ENCODE peak calls at places on chromosomes 12 and 14, in seven cellular contexts. K is K562, J is GM12892, Q is breast epithelium, X is suprapubic skin, I is endothelial cell of umbilical vein, R is stomach. G is an unnamed sample.

GRCh38 chr14:92754956-92755355 is 6.5 kb upstream of the LGMN start:
- DNase-seq in Q (no peak), I (no peak), K (no peak), J (no peak), R (no peak), X (no peak), G (no peak)

GRCh38 chr12:72018036-72018435 is 79.4 kb downstream of the TPH2 start:
- DNase-seq in K (no peak), X (no peak), R (no peak), I (no peak), J (no peak), Q (no peak), G (no peak)

GRCh38 chr14:78902010-78902623 is 731.9 kb downstream of the NRXN3 start:
- DNase-seq in X (no peak), R (peak), J (no peak), I (peak), Q (no peak), K (peak), G (no peak)

GRCh38 chr12:45660330-45660729 is 69.2 kb upstream of the ARID2 start:
- DNase-seq in K (no peak), R (peak), X (no peak), Q (no peak), J (no peak), I (peak), G (no peak)

GRCh38 chr12:49644620-49644994 is 21.2 kb downstream of the PRPF40B start:
- DNase-seq in K (peak), I (peak), Q (peak), J (peak), X (no peak), R (peak), G (peak)

GRCh38 chr12:105588126-105588525 is 257.6 kb downstream of the C12orf75 start:
- DNase-seq in R (no peak), I (no peak), X (no peak), Q (no peak), J (no peak), K (no peak), G (no peak)

GRCh38 chr12:122067966-122068365 is 10.6 kb upstream of the MLXIP start:
- DNase-seq in J (peak), R (peak), K (no peak), I (peak), X (no peak), Q (no peak), G (peak)

GRCh38 chr14:26595922-26596721 is 1.7 kb downstream of the NOVA1 start:
- DNase-seq in Q (no peak), R (no peak), J (no peak), K (no peak), I (peak), X (no peak), G (no peak)

GRCh38 chr14:95257521-95257920 is 62.2 kb downstream of the CLMN start:
- DNase-seq in K (no peak), X (no peak), I (no peak), Q (no peak), R (no peak), J (no peak), G (no peak)

GRCh38 chr14:47442206-47442605 is 233.2 kb downstream of the MDGA2 start:
- DNase-seq in Q (no peak), X (no peak), I (peak), J (no peak), R (no peak), K (no peak), G (no peak)

GRCh38 chr14:93742761-93743160 is 45.5 kb downstream of the PRIMA1 start:
- DNase-seq in Q (no peak), X (no peak), J (no peak), I (no peak), K (no peak), R (no peak), G (no peak)

GRCh38 chr12:1778911-1779310 is 41.5 kb upstream of the LRTM2 start:
- DNase-seq in Q (no peak), I (no peak), X (no peak), J (no peak), R (no peak), K (no peak), G (no peak)

GRCh38 chr12:10720974-10721565 is 2.1 kb downstream of the YBX3 start:
- DNase-seq in K (no peak), X (no peak), R (no peak), J (no peak), I (peak), Q (no peak), G (no peak)

GRCh38 chr12:15979096-15980091 is 68.3 kb downstream of the DERA start:
- DNase-seq in K (peak), I (peak), J (no peak), R (no peak), Q (no peak), X (no peak), G (no peak)

GRCh38 chr12:63151061-63151897 is at the start of gene AVPR1A:
- DNase-seq in Q (no peak), X (no peak), K (no peak), I (no peak), J (no peak), R (no peak), G (no peak)

GRCh38 chr12:51904951-51905471 is 2.3 kb upstream of the ACVRL1 start:
- DNase-seq in Q (no peak), K (peak), R (no peak), X (no peak), I (no peak), J (no peak), G (peak)
- TF ChIP-seq POLR2AphosphoS5 in Q (no peak), K (no peak), R (peak), X (no peak), I (no peak), J (no peak), G (peak)

GRCh38 chr12:120264511-120265202 is 873 bp downstream of the PXN start:
- DNase-seq in J (no peak), K (no peak), R (no peak), Q (peak), I (no peak), X (no peak), G (no peak)

GRCh38 chr12:120266180-120266535 is 628 bp upstream of the PXN start:
- DNase-seq in X (no peak), I (no peak), J (no peak), R (no peak), K (no peak), Q (no peak), G (no peak)

GRCh38 chr12:120264086-120264485 is 1.4 kb downstream of the PXN start:
- DNase-seq in X (no peak), I (no peak), R (no peak), Q (no peak), J (no peak), K (no peak), G (no peak)

GRCh38 chr12:120265203-120265482 is 387 bp downstream of the PXN start:
- DNase-seq in J (no peak), I (no peak), K (no peak), R (no peak), X (no peak), Q (no peak), G (peak)

GRCh38 chr12:120265483-120266179 is at the start of gene PXN:
- DNase-seq in Q (peak), X (peak), J (peak), R (peak), I (peak), K (peak), G (peak)
- TF ChIP-seq POLR2A in Q (peak), X (no peak), J (peak), R (no peak), I (peak), K (peak), G (peak)

DNA sequence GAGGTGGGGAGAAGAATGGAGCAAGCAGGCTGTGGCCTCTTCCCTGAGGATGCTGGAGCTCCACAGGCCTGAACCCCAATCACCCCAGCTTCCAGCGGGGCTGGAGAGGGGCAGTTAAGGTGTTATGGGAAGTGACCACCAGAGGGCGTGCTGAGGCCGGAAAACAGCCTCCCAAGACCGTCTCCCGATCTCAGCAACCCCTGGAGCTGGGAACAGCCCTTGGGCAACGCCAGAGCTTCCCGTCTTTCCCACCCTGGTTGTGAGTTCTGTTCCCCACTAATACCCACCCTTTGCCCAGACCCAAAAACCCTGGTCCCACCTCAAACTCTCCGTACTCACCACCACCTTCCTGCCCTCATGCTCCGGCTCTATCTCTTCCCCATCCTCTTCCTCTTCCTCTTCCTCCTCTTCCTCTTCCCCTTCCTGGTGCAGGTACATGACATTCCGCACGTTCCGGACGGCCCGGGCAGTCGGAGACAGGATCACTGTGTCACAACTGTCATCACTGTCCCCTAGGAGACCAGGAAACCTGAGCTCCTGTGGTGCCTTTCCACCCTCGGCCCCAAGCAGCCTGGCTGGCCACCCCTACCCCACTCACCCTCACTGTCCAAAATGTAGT is 13.1 kb downstream of the SPRYD3 start:
- DNase-seq in I (peak), X (peak), K (peak), Q (no peak), R (peak), J (peak), G (peak)
- TF ChIP-seq POLR2AphosphoS5 in I (peak), X (no peak), K (no peak), Q (peak), R (peak), J (no peak), G (peak)

DNA sequence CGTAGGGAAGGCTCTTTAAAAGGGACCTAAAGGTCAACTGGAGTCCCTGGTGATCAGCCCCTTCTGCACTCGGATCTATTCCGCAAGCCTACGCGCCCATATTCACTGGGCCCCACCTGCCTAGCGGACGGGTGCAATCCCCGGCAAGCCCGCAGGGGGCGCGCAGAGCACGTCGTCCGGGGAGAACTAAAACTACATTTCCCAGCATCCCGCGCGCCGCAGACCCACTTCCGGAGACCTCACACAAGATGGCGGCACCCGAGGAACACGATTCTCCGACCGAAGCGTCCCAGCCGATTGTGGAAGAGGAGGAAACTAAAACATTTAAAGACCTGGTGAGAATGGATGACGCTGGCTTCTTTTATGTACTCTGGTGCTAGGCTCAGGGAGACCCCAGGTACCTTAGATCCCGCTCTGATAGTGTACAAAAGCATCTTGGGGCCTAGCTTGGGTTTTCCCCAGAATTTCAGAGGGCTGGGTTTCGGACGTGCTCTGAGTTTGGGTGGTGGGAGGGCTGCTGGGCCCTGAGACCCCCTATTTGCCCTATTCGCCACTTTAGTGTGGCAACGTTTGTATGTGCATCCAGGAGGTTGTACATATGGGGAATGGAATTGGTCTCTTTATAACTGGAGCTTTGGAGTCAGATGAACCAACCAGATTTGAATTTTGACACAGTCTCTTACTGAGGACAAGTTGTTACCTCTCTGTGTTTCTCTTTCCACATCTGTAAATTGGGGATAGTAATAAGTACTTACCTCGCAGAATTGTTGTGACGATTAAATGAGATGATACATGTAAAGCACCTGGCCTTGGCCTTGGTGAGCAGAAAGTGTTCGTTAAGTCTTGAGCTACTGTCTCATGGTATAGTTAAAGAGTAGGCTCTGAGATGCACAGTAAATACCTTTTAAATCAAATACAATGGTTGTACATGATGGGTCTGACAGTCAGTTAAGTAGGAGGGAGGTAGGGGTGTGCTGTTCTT is at the start of gene DDX47:
- DNase-seq in Q (peak), K (peak), X (peak), R (peak), I (peak), J (peak), G (peak)
- TF ChIP-seq POLR2A in Q (peak), K (peak), X (peak), R (no peak), I (peak), J (peak), G (peak)

GRCh38 chr12:113948151-113948914 is 17.8 kb downstream of the RBM19 start:
- DNase-seq in R (no peak), X (no peak), K (no peak), J (no peak), I (no peak), Q (no peak), G (no peak)

GRCh38 chr12:113946175-113946574 is 19.9 kb downstream of the RBM19 start:
- DNase-seq in X (no peak), J (no peak), I (no peak), Q (no peak), K (no peak), R (no peak), G (no peak)

GRCh38 chr12:113945174-113946173 is 20.7 kb downstream of the RBM19 start:
- DNase-seq in X (no peak), K (no peak), Q (no peak), J (no peak), R (no peak), I (no peak), G (no peak)

GRCh38 chr12:113950873-113951272 is 15.3 kb downstream of the RBM19 start:
- DNase-seq in R (no peak), K (no peak), X (no peak), Q (no peak), J (no peak), I (no peak), G (no peak)

DNA sequence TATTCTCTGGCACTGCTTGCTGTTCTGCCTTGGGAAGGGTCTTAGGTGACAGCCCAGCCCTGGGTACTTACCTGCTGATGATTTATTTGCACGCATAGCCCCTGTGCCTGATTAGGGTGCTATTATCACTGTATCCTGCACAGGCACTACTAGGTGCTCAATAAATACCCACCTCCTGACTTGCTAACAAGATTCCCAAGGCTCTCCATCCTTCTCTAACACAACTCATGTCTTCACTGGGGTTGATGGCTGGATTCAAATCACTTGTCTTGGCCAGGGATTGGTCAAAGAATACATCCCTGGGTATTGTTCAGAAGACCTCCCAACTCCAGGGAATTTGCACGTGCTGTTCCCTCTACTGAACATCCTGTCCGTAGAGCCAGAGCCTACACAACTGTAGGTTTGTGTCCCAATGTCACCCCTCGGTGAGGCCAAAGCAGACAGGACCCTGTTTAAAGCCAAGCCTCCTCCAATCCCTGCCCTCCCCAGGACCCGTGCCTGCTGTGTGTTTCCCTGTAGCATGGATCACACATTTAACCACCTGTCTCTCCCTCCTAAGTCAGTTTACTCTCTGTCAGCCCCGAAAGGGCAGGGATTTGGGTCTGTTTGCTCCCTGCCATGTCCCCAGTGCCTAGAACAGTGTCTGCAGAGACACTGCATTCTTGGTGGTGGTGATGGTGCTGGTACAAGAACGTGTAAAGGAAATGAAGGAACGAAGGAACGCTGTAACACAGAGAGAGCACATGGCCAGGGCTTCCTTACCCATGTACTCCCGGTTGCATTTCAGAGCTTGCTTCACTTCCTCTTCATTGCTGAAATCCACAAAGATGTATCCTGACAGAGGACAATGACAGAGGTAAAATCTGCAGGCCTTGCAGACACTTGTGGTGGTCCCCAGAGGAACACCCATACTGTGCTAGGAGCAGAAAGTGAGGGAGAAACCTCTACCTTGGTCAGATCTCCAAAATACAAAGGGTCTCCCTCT is 16.5 kb downstream of the RBM19 start:
- DNase-seq in I (no peak), X (no peak), J (no peak), R (no peak), Q (no peak), K (no peak), G (no peak)
- TF ChIP-seq POLR2AphosphoS5 in I (no peak), X (no peak), J (peak), R (no peak), Q (no peak), K (no peak), G (no peak)

GRCh38 chr12:6430990-6431353 is 13.8 kb upstream of the CD27 start:
- DNase-seq in I (no peak), X (no peak), J (no peak), Q (no peak), K (no peak), R (peak), G (no peak)

GRCh38 chr12:6435941-6436715 is 8.6 kb upstream of the CD27 start:
- DNase-seq in J (no peak), K (no peak), Q (no peak), R (no peak), X (no peak), I (no peak), G (peak)

GRCh38 chr12:6437586-6437985 is 7.2 kb upstream of the CD27 start:
- DNase-seq in I (no peak), K (no peak), X (no peak), Q (no peak), R (no peak), J (no peak), G (no peak)

GRCh38 chr12:6432991-6433390 is 11.8 kb upstream of the CD27 start:
- DNase-seq in Q (no peak), I (no peak), J (no peak), X (no peak), K (no peak), R (no peak), G (no peak)

DNA sequence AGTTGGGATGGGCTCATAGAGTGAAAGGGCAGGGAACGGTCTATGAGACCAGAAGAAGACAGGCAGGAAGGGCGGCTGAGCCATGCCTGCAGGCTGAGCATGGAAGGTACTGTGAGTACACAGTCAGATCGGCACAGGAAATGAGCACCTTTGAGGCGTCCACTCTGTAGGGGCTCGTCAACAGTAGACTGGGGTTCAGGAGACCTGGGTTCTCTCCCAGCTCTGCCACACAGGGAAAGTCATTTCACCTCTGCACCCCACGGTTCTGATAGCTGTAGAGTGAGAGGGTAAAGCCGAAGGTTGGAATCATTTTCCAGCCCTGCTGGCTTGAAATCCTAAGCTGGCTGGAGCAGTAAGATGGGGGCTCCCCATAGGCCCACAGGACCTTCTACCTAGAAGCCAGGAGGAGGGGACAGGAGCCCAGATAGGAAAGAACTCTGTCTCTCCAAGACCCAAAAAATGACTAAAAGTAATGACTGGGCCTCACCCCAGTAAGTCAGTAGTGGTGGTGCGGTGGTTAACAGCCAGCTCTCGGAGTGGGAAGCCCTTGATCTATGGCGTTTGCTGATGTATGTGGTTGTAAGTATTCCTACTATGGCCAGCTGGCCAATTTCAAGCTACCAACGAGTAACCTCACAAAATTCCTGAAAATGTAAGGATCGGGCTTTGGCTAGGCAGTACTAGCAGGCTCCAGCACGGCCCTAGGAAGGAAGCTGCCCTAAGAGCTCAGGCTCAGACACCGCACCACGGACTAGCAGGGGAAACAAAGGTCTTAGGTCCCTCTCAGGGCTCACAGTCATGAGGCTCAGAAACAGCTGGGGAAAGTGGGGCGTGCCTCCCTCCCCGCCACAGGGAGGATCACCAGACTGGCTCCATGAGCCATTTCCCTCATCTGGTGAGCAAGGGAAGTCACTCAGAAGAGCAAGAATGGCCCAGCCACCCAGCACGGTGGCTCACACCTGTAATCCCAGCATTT is 10.3 kb upstream of the CD27 start:
- DNase-seq in X (no peak), I (no peak), Q (no peak), K (no peak), R (no peak), J (no peak), G (peak)
- TF ChIP-seq POLR2A in X (no peak), I (no peak), Q (no peak), K (no peak), R (no peak), J (peak), G (no peak)

GRCh38 chr12:31278445-31279242 is 47.3 kb downstream of the SINHCAF start:
- DNase-seq in K (no peak), I (no peak), R (no peak), Q (no peak), J (no peak), X (no peak), G (no peak)
- TF ChIP-seq POLR2AphosphoS5 in K (no peak), I (no peak), R (no peak), Q (no peak), J (no peak), X (no peak), G (no peak)

G was measured in sigmoid colon.